ENCODE peak calls at places on chromosomes 11 and 22, in nine cellular contexts. A is HepG2, S is Panc1, P is HCT116, J is stomach, Z is suprapubic skin, H is endothelial cell of umbilical vein, E is GM12878, C is transverse colon. R is an unnamed sample. For H3K4me1 and H3K9me3, the result is how much of the 10 kb centered on the place peaks cover.

GRCh38 chr11:87212891-87213290 is 175.2 kb downstream of the TMEM135 start:
- DNase-seq in Z (no peak), C (no peak), E (no peak), H (no peak), A (no peak), P (no peak), J (no peak), S (no peak), R (no peak)

GRCh38 chr22:38172489-38173155 is 9.0 kb downstream of the PLA2G6 start:
- DNase-seq in S (no peak), P (no peak), H (peak), C (peak), Z (peak), A (peak), E (no peak), J (peak), R (no peak)

GRCh38 chr11:1225386-1226225 is 2.7 kb downstream of the MUC5B start:
- DNase-seq in P (no peak), E (no peak), S (no peak), Z (peak), J (no peak), A (no peak), C (peak), H (no peak), R (no peak)

GRCh38 chr11:130653838-130654601 is 205.6 kb downstream of the ADAMTS15 start:
- DNase-seq in A (no peak), C (peak), E (no peak), H (no peak), P (no peak), S (no peak), Z (peak), J (peak), R (peak)

GRCh38 chr11:72114570-72114969 is 2.1 kb upstream of the ANAPC15 start:
- DNase-seq in A (no peak), J (no peak), S (no peak), H (no peak), P (no peak), Z (no peak), C (no peak), E (no peak), R (no peak)

GRCh38 chr11:79285756-79286155 is 155.1 kb downstream of the TENM4 start:
- DNase-seq in J (no peak), C (no peak), P (no peak), Z (no peak), A (no peak), H (no peak), E (no peak), S (no peak), R (no peak)

GRCh38 chr11:73528420-73528819 is 69.5 kb downstream of the FAM168A start:
- DNase-seq in S (no peak), C (no peak), Z (no peak), A (no peak), E (no peak), P (no peak), J (no peak), H (peak), R (no peak)

GRCh38 chr11:90168571-90168970 is 34.1 kb downstream of the NAALAD2 start:
- DNase-seq in S (no peak), C (no peak), E (no peak), Z (no peak), A (no peak), H (no peak), P (no peak), J (no peak), R (no peak)

GRCh38 chr22:39900306-39901227 is at the start of gene GRAP2:
- DNase-seq in H (no peak), P (no peak), E (peak), A (no peak), Z (no peak), J (no peak), S (no peak), C (peak), R (no peak)

GRCh38 chr22:25627271-25627848 is 62.9 kb downstream of the GRK3 start:
- DNase-seq in C (no peak), S (no peak), J (no peak), P (no peak), Z (no peak), H (peak), A (no peak), E (no peak), R (peak)

GRCh38 chr11:133995066-133995465 is 38.3 kb upstream of the IGSF9B start:
- DNase-seq in E (no peak), C (no peak), A (no peak), H (no peak), Z (no peak), P (no peak), S (no peak), J (no peak), R (no peak)

GRCh38 chr11:82718307-82718706 is 15.4 kb downstream of the FAM181B start:
- DNase-seq in Z (no peak), S (peak), E (no peak), H (peak), A (peak), C (no peak), P (peak), J (no peak), R (no peak)

GRCh38 chr11:107018902-107019493 is 722 bp upstream of the GUCY1A2 start:
- DNase-seq in A (peak), Z (peak), J (peak), E (no peak), S (no peak), H (peak), P (no peak), C (peak), R (no peak)

GRCh38 chr11:125923012-125923579 is 18.8 kb downstream of the DDX25 start:
- DNase-seq in Z (no peak), E (peak), C (peak), S (peak), P (peak), A (peak), J (peak), H (peak), R (peak)

GRCh38 chr11:44246726-44247125 is 63.2 kb downstream of the ALX4 start:
- DNase-seq in C (no peak), S (no peak), P (no peak), Z (no peak), J (no peak), E (no peak), A (no peak), H (no peak), R (peak)

GRCh38 chr11:20342347-20343279 is 20.9 kb upstream of the HTATIP2 start:
- DNase-seq in J (no peak), S (no peak), Z (no peak), A (peak), C (no peak), E (no peak), H (no peak), P (no peak), R (no peak)

GRCh38 chr11:20303451-20303965 is 60.0 kb upstream of the HTATIP2 start:
- DNase-seq in H (no peak), Z (no peak), E (no peak), P (no peak), A (no peak), C (no peak), S (no peak), J (no peak), R (no peak)

GRCh38 chr22:19641983-19642451 is 72.3 kb upstream of the SEPTIN5 start:
- DNase-seq in Z (no peak), P (no peak), A (no peak), C (no peak), H (no peak), S (no peak), J (no peak), E (no peak), R (no peak)

GRCh38 chr22:46054878-46055158 is 77.9 kb upstream of the WNT7B start:
- DNase-seq in A (no peak), S (no peak), P (no peak), H (no peak), C (no peak), Z (no peak), J (no peak), E (no peak), R (no peak)
- H3K4me1 ChIP-seq in A (under half), S (half or more), P (under half), H (half or more), C (half or more), Z (half or more), J (half or more), E (under half), R (half or more)

GRCh38 chr22:49018601-49019000 is 809.1 kb downstream of the BRD1 start:
- DNase-seq in A (no peak), H (no peak), P (no peak), C (no peak), E (no peak), Z (no peak), J (no peak), S (no peak), R (no peak)

GRCh38 chr22:49020314-49020713 is 807.4 kb downstream of the BRD1 start:
- DNase-seq in P (no peak), J (no peak), Z (no peak), C (no peak), H (no peak), A (no peak), E (no peak), S (no peak), R (no peak)

GRCh38 chr22:49017769-49018330 is 809.8 kb downstream of the BRD1 start:
- DNase-seq in H (no peak), S (no peak), P (no peak), E (no peak), C (no peak), J (peak), A (no peak), Z (peak), R (no peak)

GRCh38 chr22:49021097-49021925 is 806.4 kb downstream of the BRD1 start:
- DNase-seq in J (no peak), E (no peak), Z (peak), H (no peak), S (no peak), A (no peak), C (no peak), P (no peak), R (no peak)

GRCh38 chr22:49019737-49020136 is 807.9 kb downstream of the BRD1 start:
- DNase-seq in Z (no peak), S (no peak), P (no peak), C (no peak), A (no peak), H (no peak), J (no peak), E (no peak), R (no peak)
- H3K9me3 ChIP-seq in Z (under half), S (under half), P (under half), C (under half), A (under half), H (under half), J (under half), E (under half), R (under half)

GRCh38 chr22:29121124-29121523 is 48.3 kb downstream of the KREMEN1 start:
- DNase-seq in C (no peak), E (no peak), S (no peak), J (no peak), H (no peak), P (no peak), A (no peak), Z (no peak), R (no peak)
- TF ChIP-seq POLR2AphosphoS5 in C (no peak), E (no peak), S (no peak), J (no peak), H (no peak), P (no peak), A (no peak), Z (no peak), R (no peak)

GRCh38 chr11:46555269-46556054 is 38.4 kb downstream of the AMBRA1 start:
- DNase-seq in P (no peak), S (no peak), H (peak), J (no peak), Z (no peak), A (no peak), C (no peak), E (peak), R (no peak)

GRCh38 chr11:46559815-46560214 is 34.0 kb downstream of the AMBRA1 start:
- DNase-seq in C (no peak), J (no peak), E (no peak), P (no peak), A (no peak), H (no peak), Z (no peak), S (no peak), R (no peak)

GRCh38 chr11:46560300-46561025 is 33.4 kb downstream of the AMBRA1 start:
- DNase-seq in A (no peak), Z (no peak), C (no peak), S (no peak), H (peak), P (no peak), E (peak), J (no peak), R (no peak)

GRCh38 chr11:46554205-46555162 is 39.3 kb downstream of the AMBRA1 start:
- DNase-seq in C (no peak), S (peak), A (peak), E (no peak), H (peak), Z (no peak), J (no peak), P (peak), R (no peak)

GRCh38 chr11:46557684-46558151 is 36.1 kb downstream of the AMBRA1 start:
- DNase-seq in P (peak), Z (no peak), C (no peak), S (peak), E (no peak), J (peak), H (no peak), A (peak), R (no peak)
- H3K4me1 ChIP-seq in P (half or more), Z (half or more), C (half or more), S (half or more), E (under half), J (half or more), H (under half), A (half or more), R (under half)

DNA sequence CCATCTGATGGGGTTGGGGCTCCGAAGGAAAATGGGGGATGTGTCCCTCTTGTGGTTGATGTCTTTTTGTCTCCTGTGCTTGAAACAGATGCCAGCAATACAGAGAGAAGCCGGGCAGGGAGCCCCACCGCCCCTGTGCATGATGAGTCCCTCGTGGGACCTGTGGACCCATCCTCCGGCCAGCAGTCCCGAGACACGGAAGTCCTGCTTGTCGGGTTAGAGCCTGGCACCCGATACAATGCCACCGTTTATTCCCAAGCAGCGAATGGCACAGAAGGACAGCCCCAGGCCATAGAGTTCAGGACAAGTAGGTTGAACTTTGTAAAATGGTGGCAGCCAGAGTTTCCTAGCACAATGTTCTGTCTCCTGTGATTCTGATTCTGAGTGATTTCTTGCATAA is 91.7 kb upstream of the OR4B1 start:
- DNase-seq in J (no peak), P (no peak), H (no peak), Z (no peak), A (no peak), E (no peak), C (no peak), S (no peak), R (peak)
- H3K9me3 ChIP-seq in J (under half), P (under half), H (under half), Z (under half), A (under half), E (under half), C (under half), S (under half), R (under half)

GRCh38 chr22:24554316-24555159 is at the start of gene GUCD1:
- DNase-seq in J (peak), S (no peak), C (peak), Z (peak), P (no peak), A (no peak), H (peak), E (no peak), R (no peak)
- TF ChIP-seq POLR2AphosphoS5 in J (no peak), S (no peak), C (peak), Z (peak), P (peak), A (peak), H (peak), E (peak), R (peak)

DNA sequence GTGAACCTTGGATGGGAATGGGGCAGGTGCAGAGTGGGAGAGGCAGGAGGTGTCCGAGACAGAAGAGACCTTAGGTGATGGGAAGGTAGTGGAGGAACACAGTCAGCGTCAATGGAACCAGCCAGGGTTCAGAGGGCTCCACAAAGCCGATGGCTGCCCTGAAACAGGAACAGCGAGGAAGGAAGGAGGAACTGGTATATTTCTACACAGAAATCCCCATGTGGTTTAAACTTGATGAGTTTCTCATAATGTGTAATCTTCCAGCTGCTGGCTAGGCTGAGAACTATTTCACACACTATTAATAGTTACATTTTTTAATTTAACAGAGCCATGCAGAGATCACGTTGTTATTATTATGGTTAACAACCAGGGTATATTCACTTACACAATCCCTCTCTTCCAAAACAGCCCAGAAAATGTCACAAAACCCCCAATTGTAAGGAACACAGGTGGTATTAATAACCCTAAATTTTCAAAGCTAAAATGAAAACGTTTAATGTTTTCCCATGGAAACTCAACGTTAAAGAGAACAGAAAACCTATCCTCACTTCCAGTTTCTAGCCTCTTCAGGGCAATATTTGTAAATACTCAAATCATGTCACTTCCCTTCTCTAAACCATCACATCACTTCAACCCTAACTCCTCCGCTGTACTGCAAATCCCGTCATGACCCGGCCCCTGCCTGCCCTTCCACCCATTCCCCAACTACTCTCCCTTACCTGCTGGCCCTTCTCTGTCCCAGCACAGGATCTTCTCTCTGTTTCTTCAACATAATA is 74.5 kb upstream of the ARFGAP3 start:
- DNase-seq in C (no peak), A (no peak), J (no peak), S (no peak), Z (no peak), P (no peak), H (no peak), E (peak), R (no peak)
- H3K4me1 ChIP-seq in C (half or more), A (half or more), J (half or more), S (under half), Z (half or more), P (under half), H (under half), E (half or more), R (half or more)

GRCh38 chr11:59401262-59401552 is 25.0 kb downstream of the OR5A2 start:
- DNase-seq in A (no peak), Z (no peak), C (no peak), E (no peak), P (no peak), H (no peak), S (no peak), J (no peak), R (no peak)

GRCh38 chr11:59400461-59401261 is 25.6 kb downstream of the OR5A2 start:
- DNase-seq in E (no peak), A (no peak), S (no peak), Z (no peak), P (no peak), H (no peak), J (no peak), C (no peak), R (no peak)

GRCh38 chr11:59403546-59403945 is 22.7 kb downstream of the OR5A2 start:
- DNase-seq in J (no peak), S (no peak), H (no peak), E (no peak), C (no peak), A (no peak), Z (no peak), P (no peak), R (no peak)
- H3K9me3 ChIP-seq in J (under half), S (under half), H (under half), E (under half), C (under half), A (under half), Z (under half), P (under half), R (under half)

DNA sequence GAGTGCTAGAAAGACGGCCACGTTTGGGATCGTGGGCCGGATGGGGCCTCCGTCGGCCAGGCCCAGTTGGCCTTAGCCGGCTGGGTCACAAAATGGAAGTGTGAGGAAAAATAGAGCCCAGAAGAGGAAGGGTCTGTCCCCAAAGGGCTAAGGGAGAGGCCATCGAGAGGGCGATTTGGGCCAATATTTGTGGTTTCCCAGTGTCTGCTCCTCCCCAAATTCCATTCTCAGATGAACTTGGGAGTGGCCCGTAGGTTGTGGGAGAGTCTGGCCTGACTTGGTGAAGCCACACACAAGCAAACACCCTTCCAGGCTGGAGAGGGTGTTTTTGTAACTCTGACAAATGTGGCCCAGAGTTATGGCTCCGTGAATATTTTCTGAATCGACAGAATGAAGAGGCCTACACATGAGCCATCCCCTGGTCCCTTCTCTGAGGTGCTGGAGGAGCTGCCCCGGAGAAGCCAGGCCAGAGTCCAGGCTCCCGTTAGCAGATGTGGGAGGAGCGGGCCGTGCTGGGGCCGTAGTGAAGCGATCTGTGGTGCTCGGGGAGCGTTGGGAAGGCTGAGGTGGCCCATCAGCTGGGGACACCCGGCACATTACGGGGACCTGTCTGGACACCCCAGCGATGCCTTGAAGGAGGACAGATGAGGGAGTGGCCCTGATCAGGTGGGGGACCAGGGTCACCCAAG is 73.5 kb upstream of the PPARA start:
- DNase-seq in P (no peak), A (no peak), C (peak), E (no peak), J (peak), Z (peak), H (no peak), S (no peak), R (no peak)
- TF ChIP-seq POLR2AphosphoS5 in P (no peak), A (no peak), C (peak), E (no peak), J (no peak), Z (no peak), H (no peak), S (no peak), R (peak)

DNA sequence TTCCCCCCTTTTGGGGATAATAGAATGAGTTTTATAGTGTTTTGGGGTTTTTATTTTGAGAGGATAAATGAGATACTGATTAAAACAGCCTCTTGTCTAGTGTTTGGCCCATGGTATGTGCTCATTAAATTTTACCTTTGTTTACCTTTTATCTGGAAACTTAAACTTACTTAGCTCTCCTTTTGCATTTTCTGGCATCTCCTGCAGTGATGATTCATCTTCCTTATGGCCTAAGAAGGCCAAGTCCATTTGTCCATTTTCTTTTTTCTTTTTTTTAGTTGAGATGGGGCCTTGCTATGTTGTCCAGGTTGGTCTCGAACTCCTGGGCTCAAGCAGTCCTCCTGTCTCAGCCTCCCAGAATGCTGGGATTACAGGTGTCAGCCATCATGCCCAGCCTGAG is 156.3 kb downstream of the COMMD9 start:
- DNase-seq in J (no peak), C (no peak), S (no peak), P (no peak), E (no peak), A (no peak), Z (no peak), H (no peak), R (no peak)
- H3K4me1 ChIP-seq in J (under half), C (under half), S (under half), P (under half), E (under half), A (under half), Z (under half), H (under half), R (under half)

R was measured in esophagus muscularis mucosa.